ENCODE peak calls at places on chromosomes 3 and 15, in seven cellular contexts. One of them, this sample, is unnamed.

GRCh38 chr3:42819351-42819965 is 10.2 kb downstream of the ACKR2 start:
- DNase-seq in fibroblast of the conjunctiva: no peak
- DNase-seq in left cardiac atrium: no peak
- DNase-seq in left lung: no peak
- DNase-seq in MCF 10A: peak; percentile 58
- DNase-seq in AG09319: no peak
- DNase-seq in hippocampal formation: no peak
- DNase-seq in this sample: peak; percentile 63

GRCh38 chr15:73078291-73078690 is 26.0 kb downstream of the NEO1 start:
- DNase-seq in fibroblast of the conjunctiva: no peak
- DNase-seq in left cardiac atrium: no peak
- DNase-seq in left lung: no peak
- DNase-seq in MCF 10A: no peak
- DNase-seq in AG09319: no peak
- DNase-seq in hippocampal formation: no peak
- DNase-seq in this sample: no peak

GRCh38 chr3:125440559-125440955 is 65.4 kb upstream of the ZNF148 start:
- DNase-seq in fibroblast of the conjunctiva: no peak
- DNase-seq in left cardiac atrium: no peak
- DNase-seq in left lung: peak; percentile 42
- DNase-seq in MCF 10A: peak; percentile 21
- DNase-seq in AG09319: no peak
- DNase-seq in hippocampal formation: no peak
- DNase-seq in this sample: no peak

GRCh38 chr3:79517766-79518413 is 249.9 kb downstream of the ROBO1 start:
- DNase-seq in fibroblast of the conjunctiva: peak; percentile 27
- DNase-seq in left cardiac atrium: no peak
- DNase-seq in left lung: no peak
- DNase-seq in MCF 10A: peak; percentile 55
- DNase-seq in AG09319: no peak
- DNase-seq in hippocampal formation: peak; percentile 14
- DNase-seq in this sample: peak; percentile 69

GRCh38 chr15:85035980-85036379 is 54.3 kb downstream of the PDE8A start:
- DNase-seq in fibroblast of the conjunctiva: no peak
- DNase-seq in left cardiac atrium: no peak
- DNase-seq in left lung: no peak
- DNase-seq in MCF 10A: peak; percentile 29
- DNase-seq in AG09319: no peak
- DNase-seq in hippocampal formation: no peak
- DNase-seq in this sample: no peak

GRCh38 chr3:40847571-40847992 is 322.8 kb downstream of the ZNF621 start:
- DNase-seq in fibroblast of the conjunctiva: no peak
- DNase-seq in left cardiac atrium: peak; percentile 28
- DNase-seq in left lung: no peak
- DNase-seq in MCF 10A: peak; percentile 22
- DNase-seq in AG09319: no peak
- DNase-seq in hippocampal formation: no peak
- DNase-seq in this sample: peak; percentile 44

GRCh38 chr15:39878401-39878775 is 41.7 kb downstream of the GPR176 start:
- DNase-seq in fibroblast of the conjunctiva: no peak
- DNase-seq in left cardiac atrium: no peak
- DNase-seq in left lung: no peak
- DNase-seq in MCF 10A: no peak
- DNase-seq in AG09319: no peak
- DNase-seq in hippocampal formation: no peak
- DNase-seq in this sample: no peak

GRCh38 chr3:45227131-45227819 is 1.2 kb upstream of the TMEM158 start:
- DNase-seq in fibroblast of the conjunctiva: no peak
- DNase-seq in left cardiac atrium: no peak
- DNase-seq in left lung: no peak
- DNase-seq in MCF 10A: no peak
- DNase-seq in AG09319: no peak
- DNase-seq in hippocampal formation: no peak
- DNase-seq in this sample: no peak

GRCh38 chr15:30033763-30034162 is 49.0 kb upstream of the GOLGA8J start:
- DNase-seq in fibroblast of the conjunctiva: no peak
- DNase-seq in left cardiac atrium: no peak
- DNase-seq in left lung: no peak
- DNase-seq in MCF 10A: no peak
- DNase-seq in AG09319: no peak
- DNase-seq in hippocampal formation: peak; percentile 30
- DNase-seq in this sample: no peak

GRCh38 chr3:139764936-139765335 is 87.2 kb upstream of the NMNAT3 start:
- DNase-seq in fibroblast of the conjunctiva: peak; percentile 6
- DNase-seq in left cardiac atrium: no peak
- DNase-seq in left lung: no peak
- DNase-seq in MCF 10A: peak; percentile 70
- DNase-seq in AG09319: peak; percentile 77
- DNase-seq in hippocampal formation: no peak
- DNase-seq in this sample: no peak

GRCh38 chr3:168884353-168884903 is 779.1 kb downstream of the MECOM start:
- DNase-seq in fibroblast of the conjunctiva: peak; percentile 18
- DNase-seq in left cardiac atrium: no peak
- DNase-seq in left lung: no peak
- DNase-seq in MCF 10A: peak; percentile 83
- DNase-seq in AG09319: peak; percentile 18
- DNase-seq in hippocampal formation: no peak
- DNase-seq in this sample: peak; percentile 88

GRCh38 chr3:12507871-12508281 is 23.6 kb downstream of the TSEN2 start:
- DNase-seq in fibroblast of the conjunctiva: peak; percentile 87
- DNase-seq in left cardiac atrium: peak; percentile 26
- DNase-seq in left lung: no peak
- DNase-seq in MCF 10A: peak; percentile 76
- DNase-seq in AG09319: no peak
- DNase-seq in hippocampal formation: no peak
- DNase-seq in this sample: peak; percentile 51

GRCh38 chr15:58433597-58434333 is 2.0 kb downstream of the LIPC start:
- DNase-seq in fibroblast of the conjunctiva: no peak
- DNase-seq in left cardiac atrium: no peak
- DNase-seq in left lung: no peak
- DNase-seq in MCF 10A: no peak
- DNase-seq in AG09319: no peak
- DNase-seq in hippocampal formation: peak; percentile 22
- DNase-seq in this sample: no peak

GRCh38 chr3:111577798-111578685 is 17.1 kb downstream of the ZBED2 start:
- DNase-seq in fibroblast of the conjunctiva: peak; percentile 35
- DNase-seq in left cardiac atrium: no peak
- DNase-seq in left lung: no peak
- DNase-seq in MCF 10A: peak; percentile 81
- DNase-seq in AG09319: peak; percentile 44
- DNase-seq in hippocampal formation: no peak
- DNase-seq in this sample: peak; percentile 61

GRCh38 chr3:197854596-197855343 is 63.7 kb downstream of the LRCH3 start:
- DNase-seq in fibroblast of the conjunctiva: peak; percentile 91
- DNase-seq in left cardiac atrium: no peak
- DNase-seq in left lung: no peak
- DNase-seq in MCF 10A: peak; percentile 92
- DNase-seq in AG09319: peak; percentile 18
- DNase-seq in hippocampal formation: no peak
- DNase-seq in this sample: peak; percentile 69

GRCh38 chr15:66412213-66412612 is 25.5 kb downstream of the MAP2K1 start:
- DNase-seq in fibroblast of the conjunctiva: no peak
- DNase-seq in left cardiac atrium: no peak
- DNase-seq in left lung: no peak
- DNase-seq in MCF 10A: no peak
- DNase-seq in AG09319: no peak
- DNase-seq in hippocampal formation: no peak
- DNase-seq in this sample: no peak

GRCh38 chr3:38264307-38264706 is 1.3 kb upstream of the SLC22A13 start:
- DNase-seq in fibroblast of the conjunctiva: no peak
- DNase-seq in left cardiac atrium: no peak
- DNase-seq in left lung: no peak
- DNase-seq in MCF 10A: no peak
- DNase-seq in AG09319: no peak
- DNase-seq in hippocampal formation: no peak
- DNase-seq in this sample: no peak

GRCh38 chr3:134838599-134838998 is 43.5 kb downstream of the EPHB1 start:
- DNase-seq in fibroblast of the conjunctiva: no peak
- DNase-seq in left cardiac atrium: no peak
- DNase-seq in left lung: no peak
- DNase-seq in MCF 10A: no peak
- DNase-seq in AG09319: no peak
- DNase-seq in hippocampal formation: no peak
- DNase-seq in this sample: no peak

GRCh38 chr3:81581966-81582599 is 179.4 kb downstream of the GBE1 start:
- DNase-seq in fibroblast of the conjunctiva: peak; percentile 36
- DNase-seq in left cardiac atrium: no peak
- DNase-seq in left lung: no peak
- DNase-seq in MCF 10A: peak; percentile 55
- DNase-seq in AG09319: peak; percentile 3
- DNase-seq in hippocampal formation: no peak
- DNase-seq in this sample: peak; percentile 64

GRCh38 chr15:90031231-90031791 is 30.2 kb downstream of the ZNF710 start:
- DNase-seq in fibroblast of the conjunctiva: peak; percentile 28
- DNase-seq in left cardiac atrium: no peak
- DNase-seq in left lung: peak; percentile 31
- DNase-seq in MCF 10A: peak; percentile 23
- DNase-seq in AG09319: no peak
- DNase-seq in hippocampal formation: no peak
- DNase-seq in this sample: no peak

GRCh38 chr15:89021224-89021623 is 67.0 kb upstream of the ABHD2 start:
- DNase-seq in fibroblast of the conjunctiva: no peak
- DNase-seq in left cardiac atrium: no peak
- DNase-seq in left lung: no peak
- DNase-seq in MCF 10A: no peak
- DNase-seq in AG09319: no peak
- DNase-seq in hippocampal formation: no peak
- DNase-seq in this sample: no peak

GRCh38 chr3:124768812-124769211 is 38.6 kb downstream of the UMPS start:
- DNase-seq in fibroblast of the conjunctiva: no peak
- DNase-seq in left cardiac atrium: no peak
- DNase-seq in left lung: no peak
- DNase-seq in MCF 10A: peak; percentile 56
- DNase-seq in AG09319: no peak
- DNase-seq in hippocampal formation: no peak
- DNase-seq in this sample: peak; percentile 70

GRCh38 chr3:140053011-140053702 is 118.2 kb downstream of the CLSTN2 start:
- DNase-seq in fibroblast of the conjunctiva: no peak
- DNase-seq in left cardiac atrium: no peak
- DNase-seq in left lung: no peak
- DNase-seq in MCF 10A: no peak
- DNase-seq in AG09319: no peak
- DNase-seq in hippocampal formation: no peak
- DNase-seq in this sample: no peak

GRCh38 chr3:97037294-97037943 is 223.0 kb downstream of the EPHA6 start:
- DNase-seq in fibroblast of the conjunctiva: no peak
- DNase-seq in left cardiac atrium: no peak
- DNase-seq in left lung: no peak
- DNase-seq in MCF 10A: no peak
- DNase-seq in AG09319: no peak
- DNase-seq in hippocampal formation: no peak
- DNase-seq in this sample: no peak

GRCh38 chr15:62777657-62778056 is 264.9 kb upstream of the TPM1 start:
- DNase-seq in fibroblast of the conjunctiva: no peak
- DNase-seq in left cardiac atrium: no peak
- DNase-seq in left lung: no peak
- DNase-seq in MCF 10A: no peak
- DNase-seq in AG09319: peak; percentile 11
- DNase-seq in hippocampal formation: no peak
- DNase-seq in this sample: no peak

GRCh38 chr3:47634996-47635395 is 56.3 kb upstream of the CSPG5 start:
- DNase-seq in fibroblast of the conjunctiva: no peak
- DNase-seq in left cardiac atrium: no peak
- DNase-seq in left lung: no peak
- DNase-seq in MCF 10A: no peak
- DNase-seq in AG09319: no peak
- DNase-seq in hippocampal formation: peak; percentile 80
- DNase-seq in this sample: no peak

GRCh38 chr3:51581529-51581928 is 43.0 kb downstream of the RAD54L2 start:
- DNase-seq in fibroblast of the conjunctiva: peak; percentile 8
- DNase-seq in left cardiac atrium: no peak
- DNase-seq in left lung: no peak
- DNase-seq in MCF 10A: peak; percentile 5
- DNase-seq in AG09319: no peak
- DNase-seq in hippocampal formation: no peak
- DNase-seq in this sample: peak; percentile 27

GRCh38 chr3:14810070-14810732 is 8.6 kb upstream of the FGD5 start:
- DNase-seq in fibroblast of the conjunctiva: no peak
- DNase-seq in left cardiac atrium: peak; percentile 79
- DNase-seq in left lung: no peak
- DNase-seq in MCF 10A: no peak
- DNase-seq in AG09319: no peak
- DNase-seq in hippocampal formation: no peak
- DNase-seq in this sample: peak; percentile 88

GRCh38 chr3:67381667-67382272 is 272.6 kb downstream of the SUCLG2 start:
- DNase-seq in fibroblast of the conjunctiva: no peak
- DNase-seq in left cardiac atrium: no peak
- DNase-seq in left lung: no peak
- DNase-seq in MCF 10A: peak; percentile 35
- DNase-seq in AG09319: no peak
- DNase-seq in hippocampal formation: no peak
- DNase-seq in this sample: peak; percentile 63

GRCh38 chr3:4515896-4516295 is 22.7 kb downstream of the ITPR1 start:
- DNase-seq in fibroblast of the conjunctiva: no peak
- DNase-seq in left cardiac atrium: no peak
- DNase-seq in left lung: no peak
- DNase-seq in MCF 10A: peak; percentile 18
- DNase-seq in AG09319: no peak
- DNase-seq in hippocampal formation: no peak
- DNase-seq in this sample: no peak

GRCh38 chr15:76204916-76205460 is 106.3 kb downstream of the ETFA start:
- DNase-seq in fibroblast of the conjunctiva: no peak
- DNase-seq in left cardiac atrium: peak; percentile 12
- DNase-seq in left lung: peak; percentile 8
- DNase-seq in MCF 10A: no peak
- DNase-seq in AG09319: no peak
- DNase-seq in hippocampal formation: no peak
- DNase-seq in this sample: no peak

GRCh38 chr3:194070634-194071409 is 65.1 kb upstream of the HES1 start:
- DNase-seq in fibroblast of the conjunctiva: peak; percentile 8
- DNase-seq in left cardiac atrium: peak; percentile 91
- DNase-seq in left lung: peak; percentile 86
- DNase-seq in MCF 10A: peak; percentile 96
- DNase-seq in AG09319: peak; percentile 49
- DNase-seq in hippocampal formation: peak; percentile 44
- DNase-seq in this sample: peak; percentile 99

GRCh38 chr15:39748276-39748675 is 34.4 kb downstream of the FSIP1 start:
- DNase-seq in fibroblast of the conjunctiva: no peak
- DNase-seq in left cardiac atrium: no peak
- DNase-seq in left lung: no peak
- DNase-seq in MCF 10A: peak; percentile 47
- DNase-seq in AG09319: no peak
- DNase-seq in hippocampal formation: no peak
- DNase-seq in this sample: peak; percentile 17

GRCh38 chr3:134242649-134243637 is 7.7 kb downstream of the RYK start:
- DNase-seq in fibroblast of the conjunctiva: peak; percentile 72
- DNase-seq in left cardiac atrium: no peak
- DNase-seq in left lung: no peak
- DNase-seq in MCF 10A: peak; percentile 95
- DNase-seq in AG09319: peak; percentile 71
- DNase-seq in hippocampal formation: no peak
- DNase-seq in this sample: peak; percentile 82

GRCh38 chr3:174125267-174125844 is 727.8 kb downstream of the NLGN1 start:
- DNase-seq in fibroblast of the conjunctiva: peak; percentile 26
- DNase-seq in left cardiac atrium: no peak
- DNase-seq in left lung: no peak
- DNase-seq in MCF 10A: peak; percentile 57
- DNase-seq in AG09319: peak; percentile 18
- DNase-seq in hippocampal formation: no peak
- DNase-seq in this sample: peak; percentile 45

GRCh38 chr3:50248387-50248786 is 12.4 kb downstream of the GNAI2 start:
- DNase-seq in fibroblast of the conjunctiva: no peak
- DNase-seq in left cardiac atrium: peak; percentile 84
- DNase-seq in left lung: no peak
- DNase-seq in MCF 10A: peak; percentile 58
- DNase-seq in AG09319: no peak
- DNase-seq in hippocampal formation: no peak
- DNase-seq in this sample: peak; percentile 76

GRCh38 chr3:192170659-192171058 is 556.7 kb downstream of the FGF12 start:
- DNase-seq in fibroblast of the conjunctiva: no peak
- DNase-seq in left cardiac atrium: no peak
- DNase-seq in left lung: no peak
- DNase-seq in MCF 10A: no peak
- DNase-seq in AG09319: no peak
- DNase-seq in hippocampal formation: no peak
- DNase-seq in this sample: peak; percentile 1

GRCh38 chr3:45171283-45171682 is 25.1 kb upstream of the CDCP1 start:
- DNase-seq in fibroblast of the conjunctiva: no peak
- DNase-seq in left cardiac atrium: no peak
- DNase-seq in left lung: no peak
- DNase-seq in MCF 10A: no peak
- DNase-seq in AG09319: no peak
- DNase-seq in hippocampal formation: no peak
- DNase-seq in this sample: no peak

This sample was measured in lung microvascular endothelial cell.